ENCODE peak calls at places on chromosomes 2 and 18, in four cellular contexts. T is activated CD4-positive, CD25-positive, alpha-beta regulatory T cell treated with anti-CD3 and anti-CD28 coated beads, Interleukin-2, amount 50 U/mL, for 72 hours; I is fibroblast of lung; O is NCI-H2029 treated with DMSO at 0.1 percent for 48 hours. W is an unnamed sample.

GRCh38 chr2:64135421-64135820 is 8.8 kb downstream of the PELI1 start:
- DNase-seq in T (no peak), I (no peak), O (no peak), W (no peak)

GRCh38 chr2:119264781-119265692 is 41.4 kb downstream of the STEAP3 start:
- DNase-seq in T (no peak), I (peak), O (peak), W (peak)

GRCh38 chr2:152813381-152813780 is 95.0 kb downstream of the ARL6IP6 start:
- DNase-seq in T (no peak), I (no peak), O (no peak), W (no peak)

GRCh38 chr2:224312741-224313140 is 89.2 kb downstream of the FAM124B start:
- DNase-seq in T (no peak), I (no peak), O (no peak), W (no peak)

GRCh38 chr2:121408641-121409040 is 122.0 kb upstream of the RNU4ATAC start:
- DNase-seq in T (no peak), I (peak), O (no peak), W (no peak)

GRCh38 chr2:137802038-137802437 is 162.2 kb upstream of the HNMT start:
- DNase-seq in T (no peak), I (no peak), O (no peak), W (no peak)

GRCh38 chr18:77981874-77982273 is 732.2 kb downstream of the GALR1 start:
- DNase-seq in T (no peak), I (no peak), O (no peak), W (no peak)

GRCh38 chr18:23523429-23524212 is 20.3 kb downstream of the RMC1 start:
- DNase-seq in T (no peak), I (no peak), O (no peak), W (peak)

GRCh38 chr2:222315443-222316121 is 16.8 kb upstream of the PAX3 start:
- DNase-seq in T (no peak), I (no peak), O (no peak), W (no peak)

GRCh38 chr2:78201064-78201575 is 678.9 kb upstream of the LRRTM4 start:
- DNase-seq in T (no peak), I (no peak), O (no peak), W (no peak)

GRCh38 chr2:146239392-146240135 is 1605.3 kb upstream of the ACVR2A start:
- DNase-seq in T (no peak), I (peak), O (no peak), W (peak)

GRCh38 chr2:65031341-65032015 is 24.7 kb upstream of the CEP68 start:
- DNase-seq in T (no peak), I (no peak), O (peak), W (no peak)

GRCh38 chr2:113406114-113406513 is 31.4 kb upstream of the ZNG1B start:
- DNase-seq in T (no peak), I (no peak), O (no peak), W (no peak)

GRCh38 chr2:241774419-241775222 is 2.0 kb upstream of the GAL3ST2 start:
- DNase-seq in T (no peak), I (peak), O (no peak), W (peak)

GRCh38 chr2:240249423-240250149 is 109.1 kb upstream of the OTOS start:
- DNase-seq in T (peak), I (no peak), O (no peak), W (no peak)

GRCh38 chr2:240707046-240707756 is 15.5 kb downstream of the AQP12A start:
- DNase-seq in T (no peak), I (no peak), O (no peak), W (no peak)

GRCh38 chr2:30611572-30611971 is 164.5 kb downstream of the LCLAT1 start:
- DNase-seq in T (no peak), I (no peak), O (peak), W (no peak)

GRCh38 chr2:156466739-156467405 is 30.7 kb downstream of the GPD2 start:
- DNase-seq in T (no peak), I (peak), O (peak), W (peak)

GRCh38 chr2:189569295-189569925 is 11.2 kb downstream of the SLC40A1 start:
- DNase-seq in T (no peak), I (no peak), O (no peak), W (no peak)

GRCh38 chr18:53682796-53683195 is 541.7 kb downstream of the MBD2 start:
- DNase-seq in T (no peak), I (no peak), O (no peak), W (no peak)

GRCh38 chr2:112614201-112614840 is 29.9 kb downstream of the CHCHD5 start:
- DNase-seq in T (no peak), I (peak), O (no peak), W (no peak)

GRCh38 chr2:36812196-36812595 is 115.7 kb downstream of the VIT start:
- DNase-seq in T (no peak), I (no peak), O (no peak), W (peak)

GRCh38 chr18:63005306-63005705 is 290.0 kb downstream of the PHLPP1 start:
- DNase-seq in T (no peak), I (no peak), O (no peak), W (no peak)

GRCh38 chr2:140929866-140930265 is 1201.0 kb downstream of the LRP1B start:
- DNase-seq in T (no peak), I (peak), O (no peak), W (no peak)

GRCh38 chr18:56393870-56394269 is 244.5 kb downstream of the TXNL1 start:
- DNase-seq in T (no peak), I (no peak), O (no peak), W (no peak)